ENCODE peak calls at places on chromosome 14, in four cellular contexts. One of them, this sample, is unnamed.

GRCh38 chr14:22882529-22883190 is 362 bp upstream of the REM2 start:
- DNase-seq in mesendoderm: peak; percentile 92
- DNase-seq in IMR-90: peak; percentile 46
- DNase-seq in H1: no peak
- DNase-seq in this sample: peak; percentile 69

GRCh38 chr14:41986083-41986645 is 379.5 kb downstream of the LRFN5 start:
- DNase-seq in mesendoderm: no peak
- DNase-seq in IMR-90: no peak
- DNase-seq in H1: no peak
- DNase-seq in this sample: no peak

GRCh38 chr14:60654303-60654925 is 5.1 kb upstream of the SIX1 start:
- DNase-seq in mesendoderm: no peak
- DNase-seq in IMR-90: peak; percentile 76
- DNase-seq in H1: no peak
- DNase-seq in this sample: no peak

GRCh38 chr14:35420036-35420811 is 15.7 kb upstream of the NFKBIA start:
- DNase-seq in mesendoderm: no peak
- DNase-seq in IMR-90: peak; percentile 54
- DNase-seq in H1: no peak
- DNase-seq in this sample: no peak

GRCh38 chr14:62626416-62626815 is 418.8 kb downstream of the KCNH5 start:
- DNase-seq in mesendoderm: no peak
- DNase-seq in IMR-90: no peak
- DNase-seq in H1: no peak
- DNase-seq in this sample: no peak

GRCh38 chr14:104676130-104676693 is 13.2 kb upstream of the INF2 start:
- DNase-seq in mesendoderm: no peak
- DNase-seq in IMR-90: no peak
- DNase-seq in H1: no peak
- DNase-seq in this sample: no peak

GRCh38 chr14:52112336-52113018 is 43.6 kb upstream of the NID2 start:
- DNase-seq in mesendoderm: no peak
- DNase-seq in IMR-90: peak; percentile 84
- DNase-seq in H1: no peak
- DNase-seq in this sample: no peak

GRCh38 chr14:22980672-22981089 is 1.7 kb downstream of the AJUBA start:
- DNase-seq in mesendoderm: peak; percentile 67
- DNase-seq in IMR-90: peak; percentile 32
- DNase-seq in H1: no peak
- DNase-seq in this sample: peak; percentile 60

GRCh38 chr14:93332032-93332852 is 594 bp downstream of the BTBD7 start:
- DNase-seq in mesendoderm: peak; percentile 74
- DNase-seq in IMR-90: peak; percentile 49
- DNase-seq in H1: no peak
- DNase-seq in this sample: no peak

GRCh38 chr14:94622653-94623421 is 10.6 kb downstream of the SERPINA3 start:
- DNase-seq in mesendoderm: no peak
- DNase-seq in IMR-90: no peak
- DNase-seq in H1: no peak
- DNase-seq in this sample: no peak

GRCh38 chr14:77031680-77032482 is 3.4 kb upstream of the IRF2BPL start:
- DNase-seq in mesendoderm: no peak
- DNase-seq in IMR-90: peak; percentile 93
- DNase-seq in H1: no peak
- DNase-seq in this sample: no peak

GRCh38 chr14:77139540-77140342 is 1.9 kb downstream of the ZDHHC22 start:
- DNase-seq in mesendoderm: peak; percentile 90
- DNase-seq in IMR-90: no peak
- DNase-seq in H1: no peak
- DNase-seq in this sample: peak; percentile 91

GRCh38 chr14:58777541-58777979 is 139.8 kb downstream of the DACT1 start:
- DNase-seq in mesendoderm: no peak
- DNase-seq in IMR-90: peak; percentile 76
- DNase-seq in H1: no peak
- DNase-seq in this sample: no peak

GRCh38 chr14:105926415-105927093 is 400.2 kb downstream of the TMEM121 start:
- DNase-seq in mesendoderm: no peak
- DNase-seq in IMR-90: no peak
- DNase-seq in H1: no peak
- DNase-seq in this sample: no peak

GRCh38 chr14:93016275-93016845 is 93.4 kb downstream of the CHGA start:
- DNase-seq in mesendoderm: no peak
- DNase-seq in IMR-90: no peak
- DNase-seq in H1: no peak
- DNase-seq in this sample: no peak

GRCh38 chr14:93269341-93270068 is 62.4 kb downstream of the UBR7 start:
- DNase-seq in mesendoderm: peak; percentile 36
- DNase-seq in IMR-90: peak; percentile 90
- DNase-seq in H1: no peak
- DNase-seq in this sample: no peak

GRCh38 chr14:64970776-64971451 is 1.2 kb downstream of the RAB15 start:
- DNase-seq in mesendoderm: peak; percentile 82
- DNase-seq in IMR-90: peak; percentile 6
- DNase-seq in H1: no peak
- DNase-seq in this sample: no peak

GRCh38 chr14:106286697-106287290 is 760.4 kb downstream of the TMEM121 start:
- DNase-seq in mesendoderm: no peak
- DNase-seq in IMR-90: no peak
- DNase-seq in H1: no peak
- DNase-seq in this sample: no peak

GRCh38 chr14:94192534-94192933 is 18.4 kb downstream of the PPP4R4 start:
- DNase-seq in mesendoderm: no peak
- DNase-seq in IMR-90: no peak
- DNase-seq in H1: no peak
- DNase-seq in this sample: no peak

GRCh38 chr14:80585506-80585835 is 356.1 kb downstream of the CEP128 start:
- DNase-seq in mesendoderm: no peak
- DNase-seq in IMR-90: no peak
- DNase-seq in H1: no peak
- DNase-seq in this sample: no peak

GRCh38 chr14:38554046-38554445 is 298.2 kb upstream of the CLEC14A start:
- DNase-seq in mesendoderm: no peak
- DNase-seq in IMR-90: peak; percentile 12
- DNase-seq in H1: no peak
- DNase-seq in this sample: no peak

GRCh38 chr14:23054000-23054811 is 3.1 kb downstream of the CDH24 start:
- DNase-seq in mesendoderm: no peak
- DNase-seq in IMR-90: no peak
- DNase-seq in H1: no peak
- DNase-seq in this sample: peak; percentile 50

GRCh38 chr14:36746907-36747306 is 85.2 kb downstream of the PAX9 start:
- DNase-seq in mesendoderm: no peak
- DNase-seq in IMR-90: no peak
- DNase-seq in H1: no peak
- DNase-seq in this sample: no peak

GRCh38 chr14:37708481-37708880 is 113.1 kb downstream of the TTC6 start:
- DNase-seq in mesendoderm: no peak
- DNase-seq in IMR-90: peak; percentile 60
- DNase-seq in H1: no peak
- DNase-seq in this sample: no peak

GRCh38 chr14:39435241-39435640 is 3.0 kb upstream of the FBXO33 start:
- DNase-seq in mesendoderm: no peak
- DNase-seq in IMR-90: no peak
- DNase-seq in H1: no peak
- DNase-seq in this sample: no peak

GRCh38 chr14:24403294-24404013 is 4.7 kb downstream of the NYNRIN start:
- DNase-seq in mesendoderm: peak; percentile 54
- DNase-seq in IMR-90: peak; percentile 28
- DNase-seq in H1: no peak
- DNase-seq in this sample: no peak

GRCh38 chr14:106269029-106269428 is 742.6 kb downstream of the TMEM121 start:
- DNase-seq in mesendoderm: no peak
- DNase-seq in IMR-90: no peak
- DNase-seq in H1: no peak
- DNase-seq in this sample: no peak

DNA sequence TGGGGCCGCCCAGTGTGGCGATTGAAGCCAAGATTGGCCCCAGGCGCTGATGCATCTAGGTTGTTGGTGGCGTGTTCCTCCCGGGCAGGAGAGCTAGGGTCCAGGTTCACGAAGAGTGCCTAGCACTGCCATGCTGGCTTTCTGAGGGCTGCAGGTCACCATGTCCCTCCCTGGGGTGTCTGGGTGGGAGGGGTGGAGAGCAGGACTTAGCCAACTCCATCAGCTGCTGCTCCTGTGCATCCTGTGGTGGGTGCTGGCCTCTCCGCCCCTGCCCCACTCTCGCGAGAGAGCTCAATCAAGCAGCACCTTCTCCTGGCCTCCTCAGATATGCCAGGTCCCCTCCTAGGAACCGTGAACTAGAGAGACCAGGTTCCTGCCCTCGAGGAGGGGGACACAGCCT is 1.8 kb downstream of the TRMT61A start:
- DNase-seq in mesendoderm: no peak
- DNase-seq in IMR-90: no peak
- DNase-seq in H1: no peak
- DNase-seq in this sample: no peak
- H3K56ac ChIP-seq in mesendoderm: no peak overlapping the region
- H3K56ac ChIP-seq in IMR-90: no peak overlapping the region
- H3K56ac ChIP-seq in H1: no peak overlapping the region
- H3K56ac ChIP-seq in this sample: no peak overlapping the region

GRCh38 chr14:100982356-100982755 is 78.8 kb upstream of the RTL1 start:
- DNase-seq in mesendoderm: peak; percentile 20
- DNase-seq in IMR-90: no peak
- DNase-seq in H1: no peak
- DNase-seq in this sample: no peak
- H2BK5ac ChIP-seq in mesendoderm: no peak overlapping the region
- H2BK5ac ChIP-seq in IMR-90: peak overlapping the region; percentile 67
- H2BK5ac ChIP-seq in H1: no peak overlapping the region
- H2BK5ac ChIP-seq in this sample: no peak overlapping the region

GRCh38 chr14:28613526-28613925 is 153.1 kb upstream of the FOXG1 start:
- DNase-seq in mesendoderm: no peak
- DNase-seq in IMR-90: no peak
- DNase-seq in H1: no peak
- DNase-seq in this sample: no peak

GRCh38 chr14:28608438-28608837 is 158.1 kb upstream of the FOXG1 start:
- DNase-seq in mesendoderm: no peak
- DNase-seq in IMR-90: no peak
- DNase-seq in H1: no peak
- DNase-seq in this sample: no peak

GRCh38 chr14:28612414-28612813 is 154.2 kb upstream of the FOXG1 start:
- DNase-seq in mesendoderm: no peak
- DNase-seq in IMR-90: no peak
- DNase-seq in H1: no peak
- DNase-seq in this sample: no peak

GRCh38 chr14:28603606-28604005 is 163.0 kb upstream of the FOXG1 start:
- DNase-seq in mesendoderm: no peak
- DNase-seq in IMR-90: no peak
- DNase-seq in H1: no peak
- DNase-seq in this sample: no peak

GRCh38 chr14:28609228-28609828 is 157.3 kb upstream of the FOXG1 start:
- DNase-seq in mesendoderm: peak; percentile 66
- DNase-seq in IMR-90: peak; percentile 1
- DNase-seq in H1: peak; percentile 17
- DNase-seq in this sample: peak; percentile 43
- H3K56ac ChIP-seq in mesendoderm: no peak overlapping the region
- H3K56ac ChIP-seq in IMR-90: no peak overlapping the region
- H3K56ac ChIP-seq in H1: no peak overlapping the region
- H3K56ac ChIP-seq in this sample: no peak overlapping the region

DNA sequence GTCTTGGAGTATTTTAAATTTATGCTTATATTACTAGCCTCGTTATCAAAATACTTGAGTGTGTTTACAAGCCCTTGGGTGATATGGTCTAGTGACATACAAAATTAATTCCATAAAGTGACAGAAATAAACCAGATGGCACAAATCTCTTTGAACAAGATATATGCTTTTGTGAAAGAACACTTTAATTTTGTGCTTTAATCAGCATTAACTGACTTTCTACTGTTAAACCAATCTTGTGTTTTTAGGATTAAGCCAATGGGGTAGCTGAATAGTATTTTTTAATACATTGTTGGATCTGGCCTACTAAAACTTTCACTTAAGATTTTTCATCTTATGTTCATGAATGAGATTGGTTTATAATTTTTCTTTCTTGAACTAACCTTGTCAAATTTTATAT is 30.4 kb upstream of the GCH1 start:
- DNase-seq in mesendoderm: no peak
- DNase-seq in IMR-90: no peak
- DNase-seq in H1: no peak
- DNase-seq in this sample: no peak
- H2BK5ac ChIP-seq in mesendoderm: no peak overlapping the region
- H2BK5ac ChIP-seq in IMR-90: no peak overlapping the region
- H2BK5ac ChIP-seq in H1: no peak overlapping the region
- H2BK5ac ChIP-seq in this sample: no peak overlapping the region

DNA sequence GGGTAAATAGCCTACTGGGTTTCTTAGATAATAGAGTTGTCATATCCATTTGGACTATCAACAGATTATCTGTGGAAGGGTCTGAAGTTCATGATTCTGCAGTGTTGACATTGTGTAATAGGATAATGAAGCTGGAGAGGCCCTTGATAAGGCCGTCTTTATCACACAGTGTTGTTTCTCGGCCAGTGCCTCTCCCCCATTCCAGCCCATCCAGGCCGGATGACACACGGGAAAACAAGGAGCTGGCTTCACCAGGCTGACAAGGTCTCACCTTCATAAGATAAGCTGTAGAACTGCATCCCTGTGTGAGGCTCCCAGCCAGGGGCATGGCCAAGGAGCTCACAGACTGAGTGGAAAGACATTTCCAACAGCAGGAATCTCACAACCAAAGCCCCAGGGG is 8.7 kb upstream of the EML1 start:
- DNase-seq in mesendoderm: peak; percentile 98
- DNase-seq in IMR-90: no peak
- DNase-seq in H1: no peak
- DNase-seq in this sample: no peak
- H3K56ac ChIP-seq in mesendoderm: no peak overlapping the region
- H3K56ac ChIP-seq in IMR-90: no peak overlapping the region
- H3K56ac ChIP-seq in H1: no peak overlapping the region
- H3K56ac ChIP-seq in this sample: no peak overlapping the region

DNA sequence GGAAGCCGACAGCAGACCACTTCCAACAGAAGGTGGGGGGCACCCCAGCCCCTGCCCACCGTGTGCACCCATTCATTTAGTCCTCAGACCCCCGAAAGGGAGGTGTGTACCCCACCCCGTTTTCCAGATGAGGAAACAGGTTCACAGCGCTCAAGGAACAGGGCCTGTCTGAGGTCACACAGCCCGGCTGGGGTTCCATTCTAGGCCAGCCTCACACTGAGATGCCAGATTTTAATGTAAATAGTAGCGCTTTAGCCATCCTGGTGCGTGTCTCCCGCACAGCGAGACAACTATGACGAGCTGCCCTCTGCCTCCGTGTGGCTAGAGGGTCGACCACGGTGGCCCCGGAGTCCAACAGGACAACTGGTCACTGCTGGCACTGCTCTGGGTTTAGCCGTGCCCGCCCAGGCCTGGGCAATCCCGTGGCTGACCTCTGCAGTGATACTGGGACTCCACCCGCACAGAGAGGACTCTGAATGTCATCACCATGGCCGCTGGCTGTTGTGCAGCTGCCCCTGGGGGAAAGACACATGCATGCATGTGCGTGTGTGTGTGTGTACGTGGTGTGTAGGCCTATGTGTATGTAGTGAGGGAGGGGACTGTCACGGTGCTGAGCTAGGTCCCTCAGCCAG is 31.7 kb downstream of the BEGAIN start:
- DNase-seq in mesendoderm: no peak
- DNase-seq in IMR-90: no peak
- DNase-seq in H1: no peak
- DNase-seq in this sample: no peak
- H2BK5ac ChIP-seq in mesendoderm: no peak overlapping the region
- H2BK5ac ChIP-seq in IMR-90: no peak overlapping the region
- H2BK5ac ChIP-seq in H1: peak overlapping the region; percentile 60
- H2BK5ac ChIP-seq in this sample: no peak overlapping the region

This sample was measured in H9.